ENCODE peak calls at places on chromosomes 12 and 14, in four cellular contexts. E is fibroblast of lung, D is RWPE1, B is OCI-LY7. X is an unnamed sample.

GRCh38 chr12:92553389-92553788 is 149.4 kb upstream of the PLEKHG7 start:
- DNase-seq in E (no peak), B (no peak), D (peak), X (no peak)

GRCh38 chr12:46493352-46494209 is 121.0 kb upstream of the SLC38A2 start:
- DNase-seq in E (peak), D (no peak), B (no peak), X (no peak)

GRCh38 chr14:33484264-33484663 is 466.6 kb downstream of the EGLN3 start:
- DNase-seq in D (no peak), E (no peak), B (no peak), X (no peak)

GRCh38 chr12:30725739-30726138 is 29.0 kb downstream of the CAPRIN2 start:
- DNase-seq in E (peak), D (peak), B (no peak), X (peak)

GRCh38 chr12:2745655-2746054 is 49.1 kb upstream of the FKBP4 start:
- DNase-seq in D (no peak), E (peak), B (no peak), X (no peak)

GRCh38 chr14:60222820-60223219 is 26.2 kb upstream of the PPM1A start:
- DNase-seq in E (no peak), B (no peak), D (no peak), X (no peak)

GRCh38 chr14:74567219-74567618 is 44.8 kb downstream of the LTBP2 start:
- DNase-seq in B (no peak), E (no peak), D (no peak), X (no peak)

GRCh38 chr14:59342516-59343484 is 122.4 kb downstream of the GPR135 start:
- DNase-seq in D (no peak), B (no peak), E (no peak), X (no peak)

GRCh38 chr12:52903285-52903854 is 1.5 kb downstream of the KRT8 start:
- DNase-seq in E (peak), B (no peak), D (no peak), X (peak)

GRCh38 chr12:52229836-52230343 is 3.2 kb upstream of the KRT7 start:
- DNase-seq in D (no peak), B (no peak), E (no peak), X (no peak)

GRCh38 chr12:57280234-57281062 is 29.5 kb upstream of the STAC3 start:
- DNase-seq in E (peak), D (peak), B (peak), X (peak)

GRCh38 chr12:92543359-92543758 is 159.4 kb upstream of the PLEKHG7 start:
- DNase-seq in D (peak), B (no peak), E (peak), X (no peak)

GRCh38 chr12:128920468-128920867 is 67.2 kb downstream of the GLT1D1 start:
- DNase-seq in D (peak), B (no peak), E (peak), X (no peak)

GRCh38 chr14:71597955-71598659 is 334.1 kb upstream of the RGS6 start:
- DNase-seq in E (no peak), B (peak), D (no peak), X (no peak)

GRCh38 chr14:47833006-47833405 is 157.6 kb upstream of the MDGA2 start:
- DNase-seq in D (no peak), B (no peak), E (no peak), X (no peak)

GRCh38 chr14:105384041-105384557 is 14.2 kb upstream of the TEX22 start:
- DNase-seq in D (no peak), B (no peak), E (no peak), X (no peak)

GRCh38 chr12:115010324-115010995 is 326.5 kb upstream of the TBX3 start:
- DNase-seq in B (no peak), D (peak), E (no peak), X (no peak)

GRCh38 chr12:128829870-128830504 is 6.2 kb upstream of the SLC15A4 start:
- DNase-seq in D (no peak), B (peak), E (no peak), X (no peak)

GRCh38 chr12:104615048-104615561 is 158.4 kb downstream of the CHST11 start:
- DNase-seq in D (no peak), E (peak), B (no peak), X (no peak)

GRCh38 chr14:79638647-79639266 is 572.5 kb downstream of the DIO2 start:
- DNase-seq in E (no peak), D (no peak), B (no peak), X (no peak)

GRCh38 chr12:32266756-32267155 is 132.6 kb upstream of the FGD4 start:
- DNase-seq in E (no peak), D (no peak), B (no peak), X (no peak)

GRCh38 chr14:20652996-20653975 is 11.8 kb upstream of the OR6S1 start:
- DNase-seq in D (peak), B (no peak), E (peak), X (peak)

GRCh38 chr14:78967111-78967809 is 797.1 kb downstream of the NRXN3 start:
- DNase-seq in E (no peak), D (no peak), B (no peak), X (no peak)

GRCh38 chr12:71639341-71639760 is 24.3 kb downstream of the ZFC3H1 start:
- DNase-seq in D (no peak), E (no peak), B (peak), X (no peak)

GRCh38 chr12:32336261-32336660 is 63.1 kb upstream of the FGD4 start:
- DNase-seq in D (no peak), E (peak), B (no peak), X (no peak)

GRCh38 chr12:6285532-6286306 is 24.8 kb upstream of the PLEKHG6 start:
- DNase-seq in E (peak), B (no peak), D (peak), X (no peak)

GRCh38 chr12:79174656-79175055 is 310.1 kb downstream of the SYT1 start:
- DNase-seq in D (peak), B (peak), E (peak), X (peak)

GRCh38 chr12:127025545-127025944 is 1241.4 kb upstream of the TMEM132C start:
- DNase-seq in B (no peak), E (no peak), D (peak), X (peak)

GRCh38 chr14:63564318-63564717 is 21.1 kb upstream of the PPP2R5E start:
- DNase-seq in D (no peak), B (no peak), E (peak), X (no peak)

GRCh38 chr12:23093488-23093887 is 468.5 kb downstream of the ETNK1 start:
- DNase-seq in D (no peak), B (no peak), E (peak), X (no peak)

DNA sequence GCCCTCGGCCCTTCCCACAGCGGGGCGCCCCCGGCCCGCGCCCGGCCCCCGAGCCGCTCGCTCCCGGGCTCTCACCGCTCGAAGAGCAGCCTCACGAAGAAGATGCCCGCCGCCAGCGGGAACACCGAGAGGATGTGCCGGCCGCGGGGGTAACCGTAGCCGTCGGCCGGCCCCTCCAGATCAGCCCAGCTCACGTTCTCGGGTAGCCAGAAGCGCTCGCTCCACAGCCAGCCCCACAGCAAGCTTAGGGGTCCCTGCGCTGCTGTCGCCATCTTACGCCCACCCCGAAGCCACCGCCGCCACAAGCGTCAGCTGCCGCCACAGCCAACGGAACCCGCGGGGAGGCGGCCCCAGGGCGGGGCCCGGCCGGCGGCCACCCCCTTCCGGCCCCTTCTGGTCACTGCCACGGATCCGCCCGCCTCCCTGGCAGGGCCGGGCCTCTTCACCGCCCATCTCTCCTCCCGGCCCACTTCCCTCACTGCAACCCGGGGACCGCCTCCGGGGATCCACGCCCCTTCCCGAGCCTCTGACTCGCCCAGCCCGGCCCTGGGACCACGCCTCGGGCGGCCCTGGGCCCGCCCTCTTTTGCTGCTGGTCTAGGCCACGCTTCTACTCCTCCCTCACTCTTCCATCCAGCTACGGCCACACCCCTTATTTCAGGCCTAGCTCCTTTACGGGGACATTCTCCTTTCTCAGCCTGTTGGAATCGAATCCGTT is at the start of gene CERS5:
- DNase-seq in D (peak), B (peak), E (peak), X (peak)
- TF ChIP-seq CTCF in D (no peak), B (no peak), E (no peak), X (no peak)

GRCh38 chr14:94545131-94545841 is 16.0 kb upstream of the SERPINA4 start:
- DNase-seq in B (no peak), E (no peak), D (no peak), X (no peak)

GRCh38 chr14:94548131-94548998 is 12.9 kb upstream of the SERPINA4 start:
- DNase-seq in D (no peak), B (no peak), E (no peak), X (no peak)

GRCh38 chr14:94548999-94549985 is 11.9 kb upstream of the SERPINA4 start:
- DNase-seq in D (peak), B (peak), E (peak), X (peak)

GRCh38 chr14:94547726-94548125 is 13.5 kb upstream of the SERPINA4 start:
- DNase-seq in D (no peak), B (no peak), E (no peak), X (no peak)

DNA sequence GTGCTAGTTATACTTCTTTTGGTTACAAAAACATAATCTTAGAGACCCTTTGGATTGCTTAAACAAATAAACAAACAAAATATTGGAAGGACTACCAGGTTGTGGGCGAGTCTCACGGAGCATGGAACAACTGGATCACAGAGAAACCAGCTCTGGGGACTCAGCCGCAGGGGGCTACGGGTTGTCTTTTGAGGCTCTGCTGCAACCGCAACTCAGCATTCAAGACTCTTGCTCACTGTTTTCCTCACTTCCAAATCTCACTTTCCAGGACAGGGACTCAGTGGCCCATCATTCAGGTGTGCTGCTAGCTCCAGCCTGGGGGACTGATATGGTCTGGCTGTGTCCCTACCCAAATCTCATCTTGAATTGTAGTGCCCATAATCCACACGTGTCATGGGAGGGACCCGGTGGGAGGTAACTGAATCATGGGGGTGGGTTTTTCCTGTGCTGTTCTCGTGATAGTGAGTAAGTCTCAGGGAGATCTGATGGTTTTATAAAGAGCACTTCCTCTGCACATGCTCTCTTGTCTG is 14.0 kb upstream of the SERPINA4 start:
- DNase-seq in D (no peak), B (no peak), E (no peak), X (no peak)
- H3K27ac ChIP-seq in D (no peak), B (no peak), E (no peak), X (no peak)

DNA sequence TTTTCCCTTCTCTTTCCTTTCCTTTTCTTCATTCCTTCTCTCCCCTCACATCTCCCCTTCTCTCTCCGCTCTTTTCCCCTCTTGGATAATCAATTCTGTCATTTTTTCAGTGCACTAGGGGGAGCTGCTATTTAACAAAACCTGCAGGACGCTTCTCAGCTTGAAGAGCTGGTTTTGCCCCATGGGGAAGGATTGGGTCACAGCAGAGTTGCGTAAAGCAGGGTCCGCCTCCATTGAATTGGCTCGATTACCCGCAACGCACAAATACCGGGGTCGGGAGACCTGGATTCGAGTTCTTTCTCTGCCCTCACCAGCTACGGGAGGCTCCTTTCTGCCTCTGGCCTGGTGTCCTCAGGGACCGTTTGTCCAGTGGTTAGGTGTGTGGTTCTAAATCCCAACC is 42.1 kb upstream of the CHGA start:
- DNase-seq in E (peak), B (no peak), D (peak), X (peak)
- TF ChIP-seq CTCF in E (no peak), B (peak), D (no peak), X (peak)

DNA sequence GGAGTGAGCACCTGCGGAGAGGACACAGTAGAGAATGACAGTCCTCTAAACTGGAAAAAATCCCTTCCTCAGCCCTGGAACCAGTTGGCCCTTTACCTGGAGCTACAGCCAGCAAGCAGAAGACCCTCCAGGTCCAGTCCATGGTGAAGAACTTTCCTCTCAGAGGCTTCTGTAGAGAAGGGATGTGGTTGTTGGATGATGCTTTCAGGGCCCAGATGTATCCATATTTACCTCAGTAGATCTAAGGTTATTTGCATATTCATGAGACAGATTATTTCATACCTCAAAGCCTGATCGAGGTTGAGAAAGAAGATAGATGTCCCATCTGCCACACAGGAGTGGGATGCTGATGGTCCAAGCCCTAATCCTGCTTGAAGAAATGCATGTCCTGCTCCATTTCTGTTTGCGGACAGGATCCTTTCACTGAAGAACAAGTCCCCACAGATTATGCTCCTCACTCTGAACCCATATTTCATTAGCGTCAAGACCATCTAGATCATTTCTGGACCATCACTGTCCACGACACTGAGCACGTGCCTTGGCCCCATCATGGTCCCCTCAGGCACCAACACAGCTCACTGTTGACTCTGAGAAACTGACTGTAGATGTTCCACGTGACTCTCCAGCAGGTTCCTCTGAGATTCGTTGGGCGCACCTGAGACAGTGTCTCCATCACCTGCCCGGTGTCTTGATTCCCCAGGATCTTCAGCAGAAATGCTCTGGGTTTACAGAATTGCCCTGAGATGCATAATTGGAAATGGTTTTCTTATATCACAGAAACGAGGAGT is 985.2 kb downstream of the TMEM121 start:
- DNase-seq in D (no peak), E (no peak), B (no peak), X (no peak)
- H3K27ac ChIP-seq in D (no peak), E (no peak), B (no peak), X (no peak)